ENCODE peak calls at places on chromosomes 12 and 14, in five cellular contexts. I is mammary epithelial cell, F is cardiac muscle cell, U is endodermal cell, H is K562. Z is an unnamed sample. For H3K4me1, the result is how much of the 10 kb centered on the place peaks cover.

GRCh38 chr12:17640615-17641014 is 449.4 kb downstream of the RERGL start:
- DNase-seq in I (no peak), F (no peak), U (no peak), H (no peak), Z (no peak)

GRCh38 chr14:72920008-72920407 is 6.3 kb upstream of the DCAF4 start:
- DNase-seq in I (no peak), F (no peak), U (peak), H (no peak), Z (no peak)

GRCh38 chr12:6468283-6468575 is 2.2 kb downstream of the VAMP1 start:
- DNase-seq in I (no peak), F (no peak), U (no peak), H (no peak), Z (no peak)

GRCh38 chr14:79016828-79017505 is 846.8 kb downstream of the NRXN3 start:
- DNase-seq in I (peak), F (no peak), U (no peak), H (no peak), Z (peak)

GRCh38 chr12:121719926-121720414 is 7.4 kb downstream of the TMEM120B start:
- DNase-seq in I (peak), F (no peak), U (no peak), H (no peak), Z (peak)

GRCh38 chr12:51863363-51863920 is 14.9 kb upstream of the FIGNL2 start:
- DNase-seq in I (no peak), F (no peak), U (peak), H (no peak), Z (no peak)

GRCh38 chr14:42428996-42429395 is 822.3 kb downstream of the LRFN5 start:
- DNase-seq in I (no peak), F (no peak), U (no peak), H (no peak), Z (no peak)

GRCh38 chr14:51457858-51458562 is 193.7 kb upstream of the FRMD6 start:
- DNase-seq in I (no peak), F (no peak), U (no peak), H (no peak), Z (no peak)

GRCh38 chr14:37889087-37889486 is 293.7 kb downstream of the TTC6 start:
- DNase-seq in I (no peak), F (peak), U (peak), H (no peak), Z (peak)

GRCh38 chr12:65632131-65632855 is 192.0 kb upstream of the HMGA2 start:
- DNase-seq in I (peak), F (no peak), U (no peak), H (no peak), Z (peak)

GRCh38 chr14:60161176-60162107 is 3.8 kb downstream of the DHRS7 start:
- DNase-seq in I (no peak), F (no peak), U (no peak), H (no peak), Z (peak)

GRCh38 chr12:19440019-19440858 is 947 bp downstream of the AEBP2 start:
- DNase-seq in I (peak), F (peak), U (peak), H (peak), Z (peak)

GRCh38 chr14:75523771-75524171 is 1.5 kb downstream of the BATF start:
- DNase-seq in I (no peak), F (no peak), U (no peak), H (no peak), Z (no peak)

GRCh38 chr14:93528884-93529558 is 98.3 kb downstream of the UNC79 start:
- DNase-seq in I (peak), F (no peak), U (no peak), H (no peak), Z (no peak)

GRCh38 chr12:91377456-91377855 is 194.8 kb upstream of the DCN start:
- DNase-seq in I (no peak), F (no peak), U (no peak), H (no peak), Z (no peak)

GRCh38 chr12:108724890-108725151 is 6.5 kb downstream of the CORO1C start:
- DNase-seq in I (no peak), F (no peak), U (no peak), H (no peak), Z (no peak)

GRCh38 chr12:108722992-108723766 is 8.1 kb downstream of the CORO1C start:
- DNase-seq in I (peak), F (no peak), U (no peak), H (no peak), Z (no peak)

GRCh38 chr12:108721824-108722223 is 9.5 kb downstream of the CORO1C start:
- DNase-seq in I (no peak), F (no peak), U (no peak), H (peak), Z (no peak)

GRCh38 chr12:108722463-108722862 is 8.9 kb downstream of the CORO1C start:
- DNase-seq in I (no peak), F (no peak), U (no peak), H (no peak), Z (no peak)

DNA sequence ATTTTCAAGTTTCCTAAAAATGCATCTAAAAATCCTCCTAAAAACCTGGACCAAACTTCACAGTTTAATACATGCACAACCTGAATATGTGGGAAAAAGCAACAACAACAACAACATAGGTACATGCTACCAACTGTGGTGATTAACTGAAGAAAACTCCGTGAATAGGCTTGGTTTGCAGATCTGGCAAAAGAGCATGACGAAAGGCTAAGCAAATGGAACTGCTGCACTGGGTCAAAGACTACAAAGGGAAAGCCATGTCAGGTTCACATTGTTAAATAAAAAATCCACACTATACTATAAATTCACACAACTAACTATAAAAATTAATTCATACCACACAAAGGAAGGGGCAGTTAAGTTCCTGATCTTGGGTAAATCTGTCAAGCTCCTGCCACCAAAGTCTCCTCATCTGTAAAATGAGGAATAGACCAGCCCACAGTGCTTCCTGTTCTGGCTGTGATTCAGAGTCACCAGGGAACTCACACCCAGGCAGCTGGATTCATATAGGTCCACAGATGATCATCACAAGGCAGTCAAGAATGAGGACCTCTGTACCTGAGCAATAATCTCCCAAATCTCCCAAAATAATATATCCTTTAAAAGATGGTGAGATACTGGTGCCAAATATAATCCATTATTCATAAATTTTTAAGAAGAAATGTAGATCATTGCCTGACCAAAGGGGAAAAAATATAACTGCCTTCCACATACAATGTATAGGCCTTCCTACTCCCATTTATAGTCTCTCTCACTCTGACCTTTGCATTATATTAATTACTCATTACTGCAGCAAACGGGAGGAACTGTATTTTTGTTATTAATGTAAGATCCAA is 7.0 kb downstream of the CORO1C start:
- DNase-seq in I (peak), F (no peak), U (no peak), H (peak), Z (peak)
- H3K4me1 ChIP-seq in I (half or more), F (under half), U (under half), H (half or more), Z (under half)

DNA sequence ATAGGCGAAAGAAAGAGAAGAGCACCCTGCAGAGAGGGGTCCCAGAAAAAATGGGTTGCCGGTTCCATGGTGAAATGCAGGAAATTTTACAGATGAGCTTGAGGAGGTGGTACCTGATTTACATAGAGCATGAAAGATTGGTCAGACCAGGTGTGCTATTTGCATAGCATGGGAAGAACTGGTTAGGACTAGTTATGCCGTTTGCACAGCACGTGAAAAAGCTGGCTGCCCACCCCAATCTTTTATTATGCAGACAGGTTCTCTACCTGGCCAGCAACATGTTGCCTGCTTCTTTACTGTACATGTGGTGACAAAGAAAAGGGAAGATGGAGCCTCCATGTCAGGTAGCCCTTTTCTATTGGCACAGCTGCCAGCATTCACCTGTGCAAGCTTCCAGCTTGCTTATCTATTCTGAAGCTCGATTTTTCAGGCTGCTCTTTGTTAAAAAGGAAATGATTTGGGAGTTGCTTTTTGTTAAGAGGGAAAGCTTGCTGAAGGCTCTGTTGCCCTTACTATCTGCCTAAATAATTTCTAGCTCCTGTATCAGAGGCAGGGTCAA is 62.9 kb upstream of the ELK3 start:
- DNase-seq in I (no peak), F (no peak), U (no peak), H (no peak), Z (no peak)
- H3K4me3 ChIP-seq in I (no peak), F (no peak), U (no peak), H (no peak), Z (no peak)

GRCh38 chr14:23361320-23361719 is 3.7 kb downstream of the EFS start:
- DNase-seq in I (peak), F (no peak), U (peak), H (no peak), Z (no peak)

GRCh38 chr14:23362200-23362599 is 2.8 kb downstream of the EFS start:
- DNase-seq in I (no peak), F (no peak), U (peak), H (no peak), Z (no peak)

GRCh38 chr14:23359722-23360447 is 5.1 kb downstream of the EFS start:
- DNase-seq in I (no peak), F (no peak), U (no peak), H (no peak), Z (no peak)

GRCh38 chr14:23360496-23360895 is 4.5 kb downstream of the EFS start:
- DNase-seq in I (no peak), F (no peak), U (peak), H (peak), Z (no peak)

GRCh38 chr14:23361763-23362162 is 3.2 kb downstream of the EFS start:
- DNase-seq in I (no peak), F (no peak), U (no peak), H (no peak), Z (no peak)
- H3K27ac ChIP-seq in I (no peak), F (no peak), U (no peak), H (no peak), Z (no peak)

GRCh38 chr14:22820731-22821130 is 5.5 kb upstream of the SLC7A7 start:
- DNase-seq in I (peak), F (no peak), U (no peak), H (no peak), Z (peak)
- H3K4me1 ChIP-seq in I (under half), F (under half), U (under half), H (under half), Z (under half)

DNA sequence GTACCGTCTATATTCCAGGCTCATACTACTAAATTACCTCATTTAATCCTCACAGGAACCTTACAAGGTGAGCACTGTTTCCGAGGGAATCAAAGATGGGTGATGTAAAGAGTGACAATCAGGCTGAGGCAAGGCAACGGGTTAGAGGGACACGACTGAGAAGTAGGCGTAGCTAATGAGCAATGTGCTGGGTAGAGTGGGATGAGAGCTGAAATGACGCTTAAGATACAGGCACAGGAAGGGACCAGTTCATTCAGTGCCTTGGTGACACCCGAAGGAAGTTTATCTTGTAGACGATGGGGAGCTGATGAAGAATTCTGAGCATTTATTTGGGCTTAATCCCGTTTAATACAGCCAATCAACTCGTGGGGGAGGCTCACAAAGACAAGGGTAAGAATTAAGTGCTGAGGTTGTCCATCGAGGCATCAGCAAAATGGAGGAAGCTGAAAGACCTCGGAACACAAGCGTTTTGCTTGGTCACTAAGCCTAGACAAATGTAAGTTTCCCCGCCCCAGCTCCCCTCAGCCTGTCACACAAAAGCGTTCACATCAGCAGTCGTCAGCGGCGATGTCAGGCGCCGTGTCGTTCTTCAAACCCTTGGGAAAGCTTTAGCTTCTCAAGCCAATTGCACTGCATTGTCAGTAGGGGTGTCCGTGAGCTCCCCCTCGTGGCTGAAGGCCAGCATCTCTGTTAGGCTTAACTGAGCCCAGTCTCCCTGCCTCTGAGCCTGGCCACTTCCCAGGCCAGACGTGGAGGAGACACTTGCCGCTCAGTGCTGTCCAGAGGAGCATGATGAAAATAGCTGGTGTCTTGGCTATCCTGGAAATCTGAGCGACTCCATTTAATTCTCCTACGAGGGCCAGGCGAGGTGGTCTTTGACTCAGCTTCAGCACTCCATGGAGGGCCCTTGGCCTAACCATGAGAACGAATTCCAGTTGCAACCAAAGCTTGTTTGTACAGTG is 288.5 kb upstream of the G2E3 start:
- DNase-seq in I (peak), F (peak), U (peak), H (peak), Z (peak)
- H3K4me3 ChIP-seq in I (peak), F (no peak), U (peak), H (peak), Z (peak)